ENCODE peak calls at places on chromosomes 12 and 14, in seven cellular contexts. L is GM10248; E is AG08395; O is ovary; D is activated CD4-positive, CD25-positive, alpha-beta regulatory T cell treated with anti-CD3 and anti-CD28 coated beads, Interleukin-2, amount 50 U/mL, for 16 hours; U is retina; W is GM12864. Q is an unnamed sample.

GRCh38 chr14:50044040-50044651 is 72.2 kb downstream of the VCPKMT start:
- DNase-seq in L (no peak), E (no peak), W (no peak), O (no peak), U (no peak), D (no peak), Q (no peak)

GRCh38 chr12:20631711-20632110 is 63.4 kb upstream of the SLCO1C1 start:
- DNase-seq in E (peak; percentile 5), U (no peak), O (no peak), L (no peak), W (no peak), D (no peak), Q (no peak)

GRCh38 chr14:101184104-101184455 is 280.6 kb upstream of the RTL1 start:
- DNase-seq in L (peak; percentile 5), W (no peak), D (no peak), E (no peak), O (no peak), U (peak; percentile 32), Q (no peak)

GRCh38 chr12:123388218-123388947 is 4.5 kb downstream of the KMT5A start:
- DNase-seq in D (peak; percentile 50), E (peak; percentile 86), L (peak; percentile 93), U (peak; percentile 65), W (no peak), O (peak; percentile 86), Q (peak; percentile 92)

GRCh38 chr14:100640481-100641273 is 53.5 kb upstream of the BEGAIN start:
- DNase-seq in O (no peak), W (peak; percentile 13), D (peak; percentile 27), U (no peak), E (no peak), L (peak; percentile 66), Q (no peak)

GRCh38 chr12:64098709-64099354 is 123.3 kb downstream of the KICS2 start:
- DNase-seq in E (peak; percentile 27), O (no peak), U (no peak), L (no peak), W (no peak), D (no peak), Q (no peak)

GRCh38 chr14:99879401-99880295 is 86.4 kb downstream of the EML1 start:
- DNase-seq in W (no peak), D (no peak), U (no peak), E (peak; percentile 76), O (no peak), L (no peak), Q (peak; percentile 57)

GRCh38 chr12:70400124-70400523 is 34.0 kb downstream of the KCNMB4 start:
- DNase-seq in E (no peak), O (no peak), L (no peak), U (no peak), W (no peak), D (no peak), Q (no peak)

GRCh38 chr12:122895757-122896636 is at the start of gene VPS37B:
- DNase-seq in D (peak; percentile 75), W (no peak), E (peak; percentile 94), U (peak; percentile 95), O (peak; percentile 90), L (peak; percentile 92), Q (peak; percentile 96)

GRCh38 chr12:3704512-3705348 is 48.2 kb downstream of the CRACR2A start:
- DNase-seq in U (no peak), L (no peak), E (peak; percentile 62), D (no peak), O (no peak), W (no peak), Q (peak; percentile 45)

GRCh38 chr14:32408018-32408417 is 78.9 kb downstream of the AKAP6 start:
- DNase-seq in U (no peak), L (no peak), E (no peak), O (peak; percentile 37), W (no peak), D (no peak), Q (no peak)

GRCh38 chr12:130702966-130703732 is 12.9 kb downstream of the RIMBP2 start:
- DNase-seq in O (no peak), U (peak; percentile 70), L (no peak), E (no peak), D (no peak), W (no peak), Q (no peak)

GRCh38 chr14:94046696-94047250 is 20.6 kb downstream of the OTUB2 start:
- DNase-seq in L (no peak), O (no peak), U (no peak), D (no peak), E (no peak), W (no peak), Q (no peak)

GRCh38 chr14:92695562-92695961 is 52.9 kb downstream of the LGMN start:
- DNase-seq in E (no peak), U (no peak), L (no peak), D (no peak), W (no peak), O (no peak), Q (no peak)

GRCh38 chr12:44476683-44477082 is 399.4 kb downstream of the NELL2 start:
- DNase-seq in O (no peak), W (no peak), L (no peak), U (no peak), D (no peak), E (no peak), Q (no peak)

GRCh38 chr12:125434936-125435443 is 369.8 kb downstream of the AACS start:
- DNase-seq in E (no peak), U (no peak), L (peak; percentile 72), D (no peak), W (peak; percentile 38), O (no peak), Q (no peak)

GRCh38 chr12:68621092-68622081 is 10.7 kb downstream of the RAP1B start:
- DNase-seq in O (no peak), W (no peak), U (no peak), L (no peak), E (no peak), D (no peak), Q (no peak)

GRCh38 chr12:51517800-51518199 is 73.2 kb upstream of the SCN8A start:
- DNase-seq in E (no peak), L (no peak), D (no peak), W (no peak), U (no peak), O (no peak), Q (no peak)

GRCh38 chr12:27428466-27428865 is 18.1 kb upstream of the SMCO2 start:
- DNase-seq in L (no peak), U (no peak), D (no peak), E (no peak), O (no peak), W (no peak), Q (no peak)

GRCh38 chr12:120856980-120857379 is 47.2 kb downstream of the SPPL3 start:
- DNase-seq in L (no peak), W (no peak), U (no peak), E (peak; percentile 28), O (no peak), D (no peak), Q (no peak)

GRCh38 chr14:42556551-42556950 is 949.9 kb downstream of the LRFN5 start:
- DNase-seq in U (no peak), O (no peak), L (no peak), D (no peak), E (no peak), W (no peak), Q (no peak)

GRCh38 chr14:55221968-55222367 is 30.6 kb upstream of the DLGAP5 start:
- DNase-seq in W (no peak), L (no peak), O (no peak), E (no peak), U (no peak), D (no peak), Q (no peak)

GRCh38 chr12:131455581-131456110 is 255.2 kb upstream of the SFSWAP start:
- DNase-seq in D (no peak), W (no peak), L (no peak), E (no peak), U (no peak), O (no peak), Q (no peak)

GRCh38 chr14:60845523-60845922 is 111.0 kb downstream of the MNAT1 start:
- DNase-seq in O (no peak), W (peak; percentile 25), U (no peak), D (no peak), E (no peak), L (peak; percentile 48), Q (no peak)

GRCh38 chr12:57479376-57480115 is at the start of gene ARHGAP9:
- DNase-seq in W (no peak), E (no peak), L (peak; percentile 69), U (no peak), O (no peak), D (no peak), Q (no peak)

GRCh38 chr12:112908548-112908947 is 1.8 kb downstream of the OAS1 start:
- DNase-seq in L (no peak), U (peak; percentile 20), W (no peak), O (no peak), D (no peak), E (no peak), Q (no peak)

GRCh38 chr14:95273041-95273978 is 46.4 kb downstream of the CLMN start:
- DNase-seq in L (no peak), U (no peak), E (no peak), D (no peak), O (no peak), W (no peak), Q (no peak)